ENCODE peak calls at places on chromosome 1, in ten cellular contexts. T is kidney epithelial cell; C is NCI-H1105; H is activated naive CD8-positive, alpha-beta T cell treated with anti-CD3 and anti-CD28 coated beads for 36 hours; L is sciatic nerve; K is HT1080; F is hepatocyte; Z is activated CD8-positive, alpha-beta T cell treated with anti-CD3 and anti-CD28 coated beads, Interleukin-2, amount 10 ng/mL, durations not matched to agents 7 days and 5 days; X is heart right ventricle; D is GM23248. Y is an unnamed sample.

GRCh38 chr1:31663622-31664452 is 19.2 kb upstream of the PEF1 start:
- DNase-seq in T (no peak), C (peak), H (peak), L (peak), K (peak), F (peak), Z (peak), X (peak), D (peak), Y (no peak)

GRCh38 chr1:244329591-244330317 is 122.0 kb downstream of the ADSS2 start:
- DNase-seq in T (no peak), C (no peak), H (no peak), L (no peak), K (no peak), F (no peak), Z (no peak), X (no peak), D (no peak), Y (no peak)

GRCh38 chr1:31222176-31222575 is 17.5 kb downstream of the NKAIN1 start:
- DNase-seq in T (no peak), C (no peak), H (no peak), L (no peak), K (no peak), F (no peak), Z (no peak), X (no peak), D (no peak), Y (no peak)

GRCh38 chr1:185789846-185790735 is 55.9 kb downstream of the HMCN1 start:
- DNase-seq in T (no peak), C (no peak), H (no peak), L (no peak), K (no peak), F (no peak), Z (no peak), X (no peak), D (peak), Y (no peak)

GRCh38 chr1:235021321-235021720 is 107.3 kb downstream of the TOMM20 start:
- DNase-seq in T (no peak), C (no peak), H (no peak), L (peak), K (no peak), F (no peak), Z (no peak), X (no peak), D (no peak), Y (no peak)

GRCh38 chr1:245704765-245705164 is 550.0 kb downstream of the KIF26B start:
- DNase-seq in T (no peak), C (no peak), H (no peak), L (no peak), K (peak), F (no peak), Z (no peak), X (no peak), D (peak), Y (no peak)

GRCh38 chr1:208835082-208835467 is 590.9 kb upstream of the PLXNA2 start:
- DNase-seq in T (no peak), C (no peak), H (no peak), L (no peak), K (no peak), F (no peak), Z (no peak), X (no peak), D (no peak), Y (no peak)

GRCh38 chr1:75725861-75726361 is 1.4 kb downstream of the ACADM start:
- DNase-seq in T (no peak), C (no peak), H (no peak), L (no peak), K (no peak), F (peak), Z (no peak), X (no peak), D (peak), Y (no peak)

Y was measured in NCI-H2029.